ENCODE peak calls at places on chromosomes 6 and 20, in seven cellular contexts. P is ovary, K is upper lobe of left lung, B is H54, F is A549, U is lower leg skin, R is sigmoid colon. G is an unnamed sample.

GRCh38 chr20:53599378-53599777 is 5.7 kb upstream of the ZNF217 start:
- DNase-seq in P (no peak), R (peak), B (no peak), K (no peak), F (no peak), U (peak), G (no peak)

GRCh38 chr6:107827541-107827940 is 3.4 kb upstream of the SCML4 start:
- DNase-seq in U (no peak), R (no peak), F (no peak), K (no peak), P (no peak), B (no peak), G (no peak)

GRCh38 chr6:32637219-32637880 is at the start of gene HLA-DQA1:
- DNase-seq in F (no peak), P (no peak), U (peak), R (no peak), B (no peak), K (peak), G (no peak)

GRCh38 chr20:55650609-55651228 is 354.6 kb downstream of the CBLN4 start:
- DNase-seq in P (no peak), B (no peak), K (no peak), F (no peak), R (no peak), U (no peak), G (no peak)

GRCh38 chr6:29232725-29233124 is 62.0 kb downstream of the OR2J2 start:
- DNase-seq in B (no peak), F (no peak), P (no peak), R (no peak), U (no peak), K (no peak), G (no peak)

GRCh38 chr20:16771204-16771603 is 23.0 kb downstream of the OTOR start:
- DNase-seq in K (no peak), F (no peak), U (no peak), R (no peak), B (no peak), P (no peak), G (no peak)

GRCh38 chr6:170291271-170292110 is 613 bp upstream of the DLL1 start:
- DNase-seq in F (no peak), U (peak), P (peak), R (peak), B (no peak), K (no peak), G (peak)

GRCh38 chr6:160297310-160297709 is 38.7 kb upstream of the SLC22A2 start:
- DNase-seq in U (no peak), F (no peak), P (no peak), K (no peak), B (no peak), R (no peak), G (peak)

GRCh38 chr6:134217110-134217509 is 100.8 kb downstream of the SGK1 start:
- DNase-seq in U (no peak), K (no peak), F (no peak), B (no peak), P (no peak), R (no peak), G (no peak)

GRCh38 chr6:167825059-167825758 is 1.5 kb upstream of the AFDN start:
- DNase-seq in P (peak), K (no peak), F (no peak), R (peak), B (no peak), U (no peak), G (no peak)

GRCh38 chr6:136051140-136051775 is 198.9 kb downstream of the MTFR2 start:
- DNase-seq in B (no peak), U (no peak), F (no peak), R (no peak), K (no peak), P (no peak), G (no peak)

GRCh38 chr6:119066426-119067001 is 11.9 kb downstream of the FAM184A start:
- DNase-seq in U (no peak), R (no peak), P (no peak), F (no peak), B (no peak), K (no peak), G (no peak)

GRCh38 chr20:58550661-58551060 is 35.5 kb upstream of the APCDD1L start:
- DNase-seq in P (no peak), R (peak), F (no peak), U (no peak), B (no peak), K (no peak), G (no peak)

GRCh38 chr6:35681298-35681697 is 7.4 kb downstream of the FKBP5 start:
- DNase-seq in B (no peak), F (no peak), R (no peak), U (no peak), K (no peak), P (no peak), G (no peak)

GRCh38 chr6:13014551-13015378 is 298.2 kb downstream of the PHACTR1 start:
- DNase-seq in U (no peak), B (no peak), R (no peak), F (no peak), K (peak), P (no peak), G (no peak)

GRCh38 chr20:3000852-3001523 is 42.4 kb upstream of the GNRH2 start:
- DNase-seq in U (no peak), B (no peak), R (no peak), F (peak), K (no peak), P (no peak), G (no peak)

GRCh38 chr6:138680085-138680484 is 93.5 kb upstream of the CCDC28A start:
- DNase-seq in K (no peak), R (no peak), P (no peak), F (no peak), U (no peak), B (no peak), G (no peak)

GRCh38 chr6:22764521-22764920 is 195.2 kb downstream of the HDGFL1 start:
- DNase-seq in B (no peak), K (no peak), F (no peak), U (no peak), P (no peak), R (no peak), G (no peak)

GRCh38 chr6:138428943-138429616 is 25.1 kb downstream of the HEBP2 start:
- DNase-seq in B (no peak), R (no peak), U (no peak), F (peak), P (no peak), K (no peak), G (no peak)

GRCh38 chr20:49810491-49811190 is 2.0 kb upstream of the SLC9A8 start:
- DNase-seq in B (no peak), R (no peak), P (no peak), K (no peak), U (no peak), F (no peak), G (no peak)

GRCh38 chr20:49814057-49814675 is 1.5 kb downstream of the SLC9A8 start:
- DNase-seq in B (no peak), K (peak), P (no peak), F (no peak), R (no peak), U (no peak), G (no peak)

GRCh38 chr20:49813305-49813974 is 812 bp downstream of the SLC9A8 start:
- DNase-seq in U (no peak), R (no peak), K (no peak), F (no peak), P (no peak), B (no peak), G (no peak)

GRCh38 chr20:49811825-49812462 is 684 bp upstream of the SLC9A8 start:
- DNase-seq in U (no peak), R (no peak), P (no peak), F (no peak), B (peak), K (no peak), G (no peak)

DNA sequence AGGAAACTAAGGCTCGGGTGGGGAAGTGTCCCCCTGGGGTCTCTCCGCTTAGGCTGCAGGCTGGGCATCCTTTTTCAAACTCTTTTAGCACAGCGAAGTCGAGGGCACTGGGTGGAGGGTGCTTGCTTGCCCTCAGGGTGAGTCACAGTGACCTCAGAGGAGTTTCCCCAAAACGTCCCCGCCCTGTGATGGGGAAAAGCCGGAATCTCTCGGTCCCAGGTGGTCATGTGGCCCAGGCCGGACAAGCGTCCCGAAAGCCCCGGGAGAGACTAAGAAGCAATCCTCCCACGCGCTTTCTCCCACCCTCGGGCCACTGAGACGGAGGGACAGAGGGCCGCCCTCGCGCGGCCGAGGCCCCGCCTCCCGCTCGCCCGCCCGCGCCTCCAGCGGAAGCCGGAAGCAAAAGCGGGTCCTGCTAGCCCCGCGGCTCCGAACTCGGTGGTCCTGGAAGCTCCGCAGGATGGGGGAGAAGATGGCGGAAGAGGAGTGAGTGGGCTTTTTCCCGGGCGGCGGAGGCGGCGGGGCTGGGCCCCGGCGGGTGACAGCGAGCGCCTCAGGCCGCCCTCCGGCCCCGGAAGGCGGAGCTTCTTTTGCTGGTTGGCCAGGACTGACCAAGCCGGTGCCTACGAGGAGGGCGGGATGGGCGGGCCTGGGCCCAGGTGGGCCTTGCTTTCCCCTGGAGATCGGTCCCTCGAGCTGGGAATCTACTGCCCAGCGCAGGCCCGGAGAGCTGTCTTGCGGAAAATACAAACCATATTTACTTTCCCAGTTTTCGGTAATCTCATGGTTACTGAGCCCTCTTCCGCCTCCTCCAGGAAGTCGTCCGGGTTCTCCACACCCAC is at the start of gene SLC9A8:
- DNase-seq in K (peak), R (peak), B (peak), U (peak), F (peak), P (peak), G (peak)
- TF ChIP-seq POLR2A in K (peak), R (peak), B (peak), U (no peak), F (peak), P (peak), G (peak)

GRCh38 chr6:90328004-90328403 is 31.4 kb upstream of the BACH2 start:
- DNase-seq in R (no peak), P (no peak), K (no peak), U (no peak), F (no peak), B (no peak), G (no peak)
- TF ChIP-seq POLR2A in R (no peak), P (no peak), K (no peak), U (no peak), F (no peak), B (no peak), G (no peak)

DNA sequence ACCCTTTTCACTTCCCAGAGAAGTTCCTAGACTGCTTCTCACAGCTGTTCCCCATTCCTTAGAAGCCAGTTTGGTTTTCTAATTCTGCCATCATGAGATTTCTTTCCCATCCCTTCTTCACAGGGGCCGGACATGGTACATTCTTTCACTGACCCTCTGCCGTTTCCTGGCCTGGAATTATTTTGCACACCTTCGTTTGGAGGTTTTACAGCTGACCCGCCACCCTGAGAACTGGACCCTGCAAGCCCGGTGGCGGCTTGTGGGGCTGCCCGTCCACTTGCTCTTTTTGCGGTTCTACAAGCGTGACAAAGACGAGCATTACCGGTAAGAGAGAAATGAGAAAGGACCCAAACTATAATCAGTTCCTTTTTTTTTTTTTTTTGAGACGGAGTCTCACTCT is 4.2 kb downstream of the C6orf136 start:
- DNase-seq in R (no peak), F (no peak), U (no peak), P (no peak), K (no peak), B (no peak), G (no peak)
- TF ChIP-seq POLR2A in R (no peak), F (no peak), U (no peak), P (no peak), K (no peak), B (no peak), G (no peak)

GRCh38 chr20:35664544-35665206 is at the start of the genes CPNE1 and RBM12:
- DNase-seq in K (peak), R (peak), B (peak), F (peak), P (peak), U (peak), G (peak)
- TF ChIP-seq POLR2A in K (peak), R (peak), B (peak), F (peak), P (peak), U (no peak), G (peak)

DNA sequence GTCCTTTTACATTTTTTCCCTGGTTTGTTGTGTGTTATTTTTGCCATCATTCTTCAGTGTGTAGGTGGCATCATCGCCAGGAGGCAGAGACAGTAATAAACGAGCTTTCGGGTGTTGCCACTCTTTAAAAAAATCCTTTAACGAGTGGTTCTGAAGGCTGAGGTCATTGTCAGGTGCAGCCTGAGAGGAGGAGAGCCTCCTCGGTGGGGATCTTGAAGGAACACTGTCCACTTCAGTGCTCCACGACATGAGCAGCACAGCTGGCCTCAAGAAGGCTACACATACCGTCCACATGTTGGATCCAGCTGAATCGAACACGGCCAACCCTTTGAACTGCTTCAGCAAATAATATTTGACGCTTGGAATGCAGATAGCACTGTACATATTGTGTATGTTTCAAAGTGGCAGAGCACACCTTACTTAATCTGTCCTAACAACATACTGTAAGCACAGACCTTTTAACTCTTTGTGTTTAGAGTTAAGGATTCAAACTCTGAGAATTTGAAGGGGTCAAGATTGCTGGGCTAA is 48.0 kb upstream of the FOXQ1 start:
- DNase-seq in P (no peak), R (no peak), K (no peak), B (no peak), U (no peak), F (no peak), G (no peak)
- TF ChIP-seq POLR2A in P (no peak), R (no peak), K (no peak), B (no peak), U (no peak), F (no peak), G (no peak)

GRCh38 chr6:158068893-158069799 is 87.5 kb downstream of the SYNJ2 start:
- DNase-seq in F (peak), U (peak), R (peak), P (peak), B (peak), K (peak), G (peak)
- TF ChIP-seq POLR2A in F (no peak), U (no peak), R (no peak), P (no peak), B (no peak), K (no peak), G (no peak)

G was measured in transverse colon.